ENCODE peak calls at places on chromosome 11, in five cellular contexts. Q, L, N, P and I are unnamed samples.
A peak's percentile ranks its signal among the peaks of the same experiment; 100 is the strongest.

GRCh38 chr11:109853156-109853776 is 239.9 kb upstream of the ZC3H12C start:
- DNase-seq in P (peak; percentile 51), Q (no peak), L (no peak), N (no peak), I (peak; percentile 69)

GRCh38 chr11:69172674-69173073 is 16.9 kb downstream of the SMIM38 start:
- DNase-seq in N (no peak), P (no peak), Q (no peak), L (no peak), I (no peak)

GRCh38 chr11:61486779-61487178 is 21.8 kb upstream of the LRRC10B start:
- DNase-seq in L (no peak), N (no peak), Q (no peak), P (no peak), I (no peak)

GRCh38 chr11:69880803-69881445 is 61.7 kb upstream of the FGF3 start:
- DNase-seq in L (peak; percentile 1), N (no peak), Q (no peak), P (no peak), I (no peak)

GRCh38 chr11:83661491-83662350 is 375.6 kb upstream of the CCDC90B start:
- DNase-seq in L (no peak), Q (no peak), P (no peak), N (no peak), I (no peak)

GRCh38 chr11:65418681-65419459 is 3.7 kb upstream of the NEAT1 start:
- DNase-seq in P (peak; percentile 97), L (peak; percentile 99), N (peak; percentile 95), Q (peak; percentile 95), I (peak; percentile 98)

GRCh38 chr11:70727899-70728620 is 329.7 kb downstream of the CTTN start:
- DNase-seq in N (no peak), L (no peak), Q (no peak), P (no peak), I (peak; percentile 85)

GRCh38 chr11:128628343-128628673 is 41.0 kb upstream of the ETS1 start:
- DNase-seq in Q (no peak), N (no peak), P (no peak), L (no peak), I (no peak)

GRCh38 chr11:64881476-64881875 is 3.1 kb upstream of the EHD1 start:
- DNase-seq in N (no peak), P (no peak), L (no peak), Q (no peak), I (no peak)

GRCh38 chr11:120808616-120809050 is 215.3 kb upstream of the TBCEL start:
- DNase-seq in P (no peak), N (no peak), L (no peak), Q (no peak), I (no peak)

GRCh38 chr11:33691051-33691864 is 9.4 kb downstream of the C11orf91 start:
- DNase-seq in L (peak; percentile 90), P (peak; percentile 56), Q (no peak), N (no peak), I (peak; percentile 47)

GRCh38 chr11:68977781-68978625 is 2.8 kb downstream of the MRGPRD start:
- DNase-seq in Q (no peak), L (no peak), N (no peak), P (peak; percentile 1), I (no peak)

GRCh38 chr11:11983427-11983826 is 25.0 kb downstream of the DKK3 start:
- DNase-seq in Q (no peak), L (no peak), P (no peak), N (no peak), I (no peak)

GRCh38 chr11:118437046-118437735 is 899 bp downstream of the KMT2A start:
- DNase-seq in P (peak; percentile 70), N (peak; percentile 67), L (peak; percentile 51), Q (peak; percentile 59), I (peak; percentile 87)

GRCh38 chr11:79963886-79964660 is 523.2 kb upstream of the TENM4 start:
- DNase-seq in Q (no peak), L (no peak), P (no peak), N (no peak), I (peak; percentile 33)

GRCh38 chr11:47376543-47377371 is 1.6 kb downstream of the SPI1 start:
- DNase-seq in P (no peak), Q (no peak), L (no peak), N (no peak), I (peak; percentile 64)

GRCh38 chr11:124315052-124315451 is 1.3 kb upstream of the OR8D1 start:
- DNase-seq in P (no peak), Q (no peak), L (no peak), N (no peak), I (no peak)

GRCh38 chr11:103202048-103202651 is 92.9 kb downstream of the DYNC2H1 start:
- DNase-seq in Q (no peak), L (no peak), P (peak; percentile 43), N (no peak), I (peak; percentile 56)

GRCh38 chr11:34309970-34310369 is 47.8 kb downstream of the ABTB2 start:
- DNase-seq in L (no peak), P (no peak), Q (no peak), N (no peak), I (no peak)

GRCh38 chr11:60164550-60165075 is 18.3 kb downstream of the MS4A6A start:
- DNase-seq in L (no peak), Q (peak; percentile 17), N (no peak), P (no peak), I (no peak)

GRCh38 chr11:3642071-3642951 is 519 bp upstream of the ART5 start:
- DNase-seq in Q (peak; percentile 73), L (peak; percentile 97), P (peak; percentile 95), N (peak; percentile 81), I (peak; percentile 95)

GRCh38 chr11:128848815-128849455 is 18.2 kb downstream of the KCNJ1 start:
- DNase-seq in N (peak; percentile 64), L (peak; percentile 85), P (peak; percentile 50), Q (peak; percentile 63), I (peak; percentile 68)

GRCh38 chr11:107957109-107957588 is 28.9 kb downstream of the RAB39A start:
- DNase-seq in N (no peak), Q (no peak), L (no peak), P (no peak), I (peak; percentile 2)

GRCh38 chr11:120126543-120126942 is 11.4 kb downstream of the TRIM29 start:
- DNase-seq in L (no peak), P (no peak), Q (no peak), N (no peak), I (no peak)

GRCh38 chr11:84419576-84419975 is 1133.4 kb upstream of the CCDC90B start:
- DNase-seq in Q (no peak), L (no peak), P (no peak), N (no peak), I (peak; percentile 3)

GRCh38 chr11:122330466-122330865 is 214.5 kb upstream of the BLID start:
- DNase-seq in N (no peak), L (no peak), Q (no peak), P (no peak), I (no peak)

GRCh38 chr11:16926868-16927267 is 87.3 kb downstream of the PLEKHA7 start:
- DNase-seq in P (no peak), L (peak; percentile 16), Q (no peak), N (no peak), I (no peak)

GRCh38 chr11:69377029-69377952 is 83.3 kb downstream of the MYEOV start:
- DNase-seq in N (no peak), P (no peak), L (no peak), Q (no peak), I (no peak)

GRCh38 chr11:70796601-70797000 is 398.3 kb downstream of the CTTN start:
- DNase-seq in Q (no peak), L (peak; percentile 36), P (no peak), N (no peak), I (no peak)

GRCh38 chr11:59158206-59159068 is 13.5 kb upstream of the DTX4 start:
- DNase-seq in N (no peak), Q (peak; percentile 46), L (peak; percentile 69), P (peak; percentile 84), I (peak; percentile 89)

GRCh38 chr11:45921561-45922424 is 663 bp upstream of the LARGE2 start:
- DNase-seq in Q (no peak), P (peak; percentile 82), L (peak; percentile 91), N (peak; percentile 67), I (peak; percentile 93)

GRCh38 chr11:113174862-113175261 is 139.5 kb upstream of the TTC12 start:
- DNase-seq in P (no peak), N (no peak), Q (no peak), L (no peak), I (peak; percentile 28)

GRCh38 chr11:72226701-72227100 is 2.1 kb downstream of the INPPL1 start:
- DNase-seq in N (no peak), Q (no peak), L (no peak), P (peak; percentile 2), I (no peak)

GRCh38 chr11:74057251-74058151 is 48.6 kb upstream of the UCP3 start:
- DNase-seq in Q (no peak), P (no peak), N (no peak), L (no peak), I (no peak)

GRCh38 chr11:16605440-16605970 is 132.9 kb upstream of the C11orf58 start:
- DNase-seq in P (peak; percentile 60), N (peak; percentile 54), L (peak; percentile 53), Q (no peak), I (peak; percentile 77)

GRCh38 chr11:46112961-46113617 is 8.2 kb downstream of the PHF21A start:
- DNase-seq in Q (no peak), L (no peak), P (peak; percentile 72), N (no peak), I (peak; percentile 85)